ENCODE peak calls at places on chromosomes 6 and 20, in four cellular contexts. One of them, this sample, is unnamed.

GRCh38 chr6:70413829-70414494 is 654 bp downstream of the FAM135A start:
- DNase-seq in midbrain: peak; percentile 42
- DNase-seq in substantia nigra: no peak
- DNase-seq in astrocyte of the cerebellum: no peak
- DNase-seq in this sample: no peak

GRCh38 chr20:728022-728944 is 40.0 kb downstream of the SLC52A3 start:
- DNase-seq in midbrain: peak; percentile 24
- DNase-seq in substantia nigra: no peak
- DNase-seq in astrocyte of the cerebellum: no peak
- DNase-seq in this sample: no peak

GRCh38 chr6:53959717-53960116 is 151.5 kb upstream of the MLIP start:
- DNase-seq in midbrain: no peak
- DNase-seq in substantia nigra: no peak
- DNase-seq in astrocyte of the cerebellum: no peak
- DNase-seq in this sample: no peak

GRCh38 chr6:25660512-25660911 is 8.5 kb downstream of the SCGN start:
- DNase-seq in midbrain: no peak
- DNase-seq in substantia nigra: no peak
- DNase-seq in astrocyte of the cerebellum: no peak
- DNase-seq in this sample: no peak

GRCh38 chr20:39004508-39004907 is 42.4 kb downstream of the DHX35 start:
- DNase-seq in midbrain: no peak
- DNase-seq in substantia nigra: no peak
- DNase-seq in astrocyte of the cerebellum: no peak
- DNase-seq in this sample: no peak

GRCh38 chr6:144248470-144249301 is 36.4 kb upstream of the UTRN start:
- DNase-seq in midbrain: no peak
- DNase-seq in substantia nigra: no peak
- DNase-seq in astrocyte of the cerebellum: no peak
- DNase-seq in this sample: no peak

GRCh38 chr20:42366626-42367025 is 748.4 kb upstream of the CHD6 start:
- DNase-seq in midbrain: no peak
- DNase-seq in substantia nigra: no peak
- DNase-seq in astrocyte of the cerebellum: no peak
- DNase-seq in this sample: no peak

GRCh38 chr6:2706482-2706881 is 44.2 kb downstream of the MYLK4 start:
- DNase-seq in midbrain: no peak
- DNase-seq in substantia nigra: no peak
- DNase-seq in astrocyte of the cerebellum: no peak
- DNase-seq in this sample: no peak

GRCh38 chr20:15637971-15638754 is 935.1 kb downstream of the KIF16B start:
- DNase-seq in midbrain: no peak
- DNase-seq in substantia nigra: no peak
- DNase-seq in astrocyte of the cerebellum: no peak
- DNase-seq in this sample: no peak

GRCh38 chr20:36574278-36575065 is 1.1 kb downstream of the TGIF2 start:
- DNase-seq in midbrain: no peak
- DNase-seq in substantia nigra: no peak
- DNase-seq in astrocyte of the cerebellum: no peak
- DNase-seq in this sample: peak; percentile 37

GRCh38 chr6:161554883-161555282 is 281.0 kb upstream of the AGPAT4 start:
- DNase-seq in midbrain: no peak
- DNase-seq in substantia nigra: no peak
- DNase-seq in astrocyte of the cerebellum: no peak
- DNase-seq in this sample: no peak

GRCh38 chr20:33237989-33238388 is 2.2 kb downstream of the BPIFA1 start:
- DNase-seq in midbrain: no peak
- DNase-seq in substantia nigra: no peak
- DNase-seq in astrocyte of the cerebellum: no peak
- DNase-seq in this sample: no peak

GRCh38 chr6:83597511-83597910 is 85.2 kb downstream of the PRSS35 start:
- DNase-seq in midbrain: no peak
- DNase-seq in substantia nigra: no peak
- DNase-seq in astrocyte of the cerebellum: no peak
- DNase-seq in this sample: no peak

GRCh38 chr6:103367212-103367611 is 1492.5 kb downstream of the HACE1 start:
- DNase-seq in midbrain: no peak
- DNase-seq in substantia nigra: no peak
- DNase-seq in astrocyte of the cerebellum: no peak
- DNase-seq in this sample: no peak

GRCh38 chr20:44431502-44432234 is 44.0 kb upstream of the TTPAL start:
- DNase-seq in midbrain: no peak
- DNase-seq in substantia nigra: no peak
- DNase-seq in astrocyte of the cerebellum: no peak
- DNase-seq in this sample: no peak

GRCh38 chr20:3658019-3658707 is 5.0 kb downstream of the GFRA4 start:
- DNase-seq in midbrain: no peak
- DNase-seq in substantia nigra: no peak
- DNase-seq in astrocyte of the cerebellum: no peak
- DNase-seq in this sample: no peak

GRCh38 chr6:156449128-156449527 is 328.1 kb upstream of the ARID1B start:
- DNase-seq in midbrain: no peak
- DNase-seq in substantia nigra: no peak
- DNase-seq in astrocyte of the cerebellum: no peak
- DNase-seq in this sample: no peak

GRCh38 chr20:34970193-34971037 is 14.7 kb downstream of the MYH7B start:
- DNase-seq in midbrain: peak; percentile 78
- DNase-seq in substantia nigra: no peak
- DNase-seq in astrocyte of the cerebellum: no peak
- DNase-seq in this sample: no peak

GRCh38 chr6:106145741-106146227 is 59.6 kb downstream of the PRDM1 start:
- DNase-seq in midbrain: no peak
- DNase-seq in substantia nigra: no peak
- DNase-seq in astrocyte of the cerebellum: no peak
- DNase-seq in this sample: no peak

GRCh38 chr20:10619427-10619826 is 54.4 kb downstream of the JAG1 start:
- DNase-seq in midbrain: no peak
- DNase-seq in substantia nigra: no peak
- DNase-seq in astrocyte of the cerebellum: peak; percentile 91
- DNase-seq in this sample: no peak

GRCh38 chr6:11609324-11610071 is 71.9 kb downstream of the TMEM170B start:
- DNase-seq in midbrain: peak; percentile 34
- DNase-seq in substantia nigra: no peak
- DNase-seq in astrocyte of the cerebellum: peak; percentile 95
- DNase-seq in this sample: no peak

GRCh38 chr20:15146948-15147347 is 809.5 kb upstream of the FLRT3 start:
- DNase-seq in midbrain: no peak
- DNase-seq in substantia nigra: no peak
- DNase-seq in astrocyte of the cerebellum: no peak
- DNase-seq in this sample: no peak

GRCh38 chr6:128822271-128822670 is 60.7 kb upstream of the LAMA2 start:
- DNase-seq in midbrain: no peak
- DNase-seq in substantia nigra: no peak
- DNase-seq in astrocyte of the cerebellum: peak; percentile 2
- DNase-seq in this sample: no peak

GRCh38 chr6:15960740-15961629 is 167.9 kb upstream of the MYLIP start:
- DNase-seq in midbrain: no peak
- DNase-seq in substantia nigra: no peak
- DNase-seq in astrocyte of the cerebellum: no peak
- DNase-seq in this sample: no peak

GRCh38 chr6:104860221-104860620 is 502 bp upstream of the HACE1 start:
- DNase-seq in midbrain: no peak
- DNase-seq in substantia nigra: no peak
- DNase-seq in astrocyte of the cerebellum: no peak
- DNase-seq in this sample: no peak

GRCh38 chr6:144928847-144929246 is 643.7 kb downstream of the UTRN start:
- DNase-seq in midbrain: no peak
- DNase-seq in substantia nigra: no peak
- DNase-seq in astrocyte of the cerebellum: no peak
- DNase-seq in this sample: no peak

GRCh38 chr20:37990571-37991151 is 42.6 kb downstream of the TTI1 start:
- DNase-seq in midbrain: no peak
- DNase-seq in substantia nigra: no peak
- DNase-seq in astrocyte of the cerebellum: no peak
- DNase-seq in this sample: no peak

GRCh38 chr20:34995696-34996095 is 40.0 kb downstream of the MYH7B start:
- DNase-seq in midbrain: no peak
- DNase-seq in substantia nigra: no peak
- DNase-seq in astrocyte of the cerebellum: no peak
- DNase-seq in this sample: no peak

GRCh38 chr6:15901141-15902115 is 227.5 kb upstream of the MYLIP start:
- DNase-seq in midbrain: no peak
- DNase-seq in substantia nigra: no peak
- DNase-seq in astrocyte of the cerebellum: no peak
- DNase-seq in this sample: no peak

GRCh38 chr6:159035891-159036290 is 8.9 kb downstream of the TAGAP start:
- DNase-seq in midbrain: no peak
- DNase-seq in substantia nigra: no peak
- DNase-seq in astrocyte of the cerebellum: no peak
- DNase-seq in this sample: no peak

GRCh38 chr6:140043357-140043756 is 668.9 kb upstream of the CITED2 start:
- DNase-seq in midbrain: no peak
- DNase-seq in substantia nigra: no peak
- DNase-seq in astrocyte of the cerebellum: peak; percentile 69
- DNase-seq in this sample: no peak

GRCh38 chr20:50572922-50573777 is 63.0 kb downstream of the PTPN1 start:
- DNase-seq in midbrain: peak; percentile 63
- DNase-seq in substantia nigra: no peak
- DNase-seq in astrocyte of the cerebellum: peak; percentile 69
- DNase-seq in this sample: peak; percentile 14